ENCODE peak calls at places on chromosomes 7 and 10, in seven cellular contexts. One of them, this sample, is unnamed.

GRCh38 chr7:70530191-70530590 is 601.8 kb upstream of the GALNT17 start:
- DNase-seq in prostate gland: no peak
- DNase-seq in neural crest cell: no peak
- DNase-seq in ascending aorta: no peak
- DNase-seq in astrocyte of the spinal cord: no peak
- DNase-seq in bronchial epithelial cell: no peak
- DNase-seq in WTC11: no peak
- DNase-seq in this sample: no peak

GRCh38 chr10:95517536-95518454 is 43.4 kb downstream of the SORBS1 start:
- DNase-seq in prostate gland: no peak
- DNase-seq in ascending aorta: no peak
- DNase-seq in bronchial epithelial cell: no peak
- DNase-seq in neural crest cell: no peak
- DNase-seq in astrocyte of the spinal cord: peak; percentile 87
- DNase-seq in WTC11: no peak
- DNase-seq in this sample: no peak

GRCh38 chr10:58514102-58514472 is 1.4 kb downstream of the BICC1 start:
- DNase-seq in WTC11: no peak
- DNase-seq in ascending aorta: no peak
- DNase-seq in astrocyte of the spinal cord: peak; percentile 7
- DNase-seq in prostate gland: no peak
- DNase-seq in neural crest cell: no peak
- DNase-seq in bronchial epithelial cell: no peak
- DNase-seq in this sample: no peak

GRCh38 chr7:100489824-100490223 is 6.1 kb downstream of the NYAP1 start:
- DNase-seq in ascending aorta: no peak
- DNase-seq in bronchial epithelial cell: peak; percentile 35
- DNase-seq in prostate gland: no peak
- DNase-seq in WTC11: peak; percentile 85
- DNase-seq in astrocyte of the spinal cord: peak; percentile 91
- DNase-seq in neural crest cell: peak; percentile 91
- DNase-seq in this sample: peak; percentile 89

GRCh38 chr10:97115846-97116245 is 69.9 kb downstream of the SLIT1 start:
- DNase-seq in WTC11: no peak
- DNase-seq in astrocyte of the spinal cord: no peak
- DNase-seq in ascending aorta: no peak
- DNase-seq in neural crest cell: no peak
- DNase-seq in prostate gland: no peak
- DNase-seq in bronchial epithelial cell: no peak
- DNase-seq in this sample: no peak

GRCh38 chr10:90193240-90193985 is 492.0 kb downstream of the KIF20B start:
- DNase-seq in prostate gland: no peak
- DNase-seq in bronchial epithelial cell: no peak
- DNase-seq in astrocyte of the spinal cord: peak; percentile 56
- DNase-seq in ascending aorta: no peak
- DNase-seq in WTC11: no peak
- DNase-seq in neural crest cell: no peak
- DNase-seq in this sample: no peak

GRCh38 chr10:78973901-78974408 is 94.8 kb upstream of the ZMIZ1 start:
- DNase-seq in bronchial epithelial cell: peak; percentile 33
- DNase-seq in prostate gland: peak; percentile 81
- DNase-seq in ascending aorta: peak; percentile 15
- DNase-seq in WTC11: peak; percentile 82
- DNase-seq in astrocyte of the spinal cord: peak; percentile 79
- DNase-seq in neural crest cell: peak; percentile 67
- DNase-seq in this sample: no peak

GRCh38 chr10:132700168-132701098 is 85.5 kb downstream of the NKX6-2 start:
- DNase-seq in prostate gland: no peak
- DNase-seq in WTC11: no peak
- DNase-seq in bronchial epithelial cell: no peak
- DNase-seq in ascending aorta: no peak
- DNase-seq in astrocyte of the spinal cord: peak; percentile 38
- DNase-seq in neural crest cell: no peak
- DNase-seq in this sample: no peak

GRCh38 chr7:140062118-140062527 is 628 bp downstream of the PARP12 start:
- DNase-seq in bronchial epithelial cell: no peak
- DNase-seq in prostate gland: no peak
- DNase-seq in astrocyte of the spinal cord: peak; percentile 12
- DNase-seq in WTC11: peak; percentile 38
- DNase-seq in neural crest cell: no peak
- DNase-seq in ascending aorta: no peak
- DNase-seq in this sample: peak; percentile 63

GRCh38 chr10:50384839-50385238 is 133.5 kb upstream of the ASAH2 start:
- DNase-seq in astrocyte of the spinal cord: no peak
- DNase-seq in prostate gland: no peak
- DNase-seq in neural crest cell: no peak
- DNase-seq in WTC11: no peak
- DNase-seq in ascending aorta: no peak
- DNase-seq in bronchial epithelial cell: no peak
- DNase-seq in this sample: no peak

GRCh38 chr10:123995082-123995460 is 98.3 kb downstream of the CHST15 start:
- DNase-seq in bronchial epithelial cell: no peak
- DNase-seq in WTC11: no peak
- DNase-seq in neural crest cell: no peak
- DNase-seq in prostate gland: no peak
- DNase-seq in ascending aorta: no peak
- DNase-seq in astrocyte of the spinal cord: no peak
- DNase-seq in this sample: no peak

GRCh38 chr7:90749774-90750173 is 153.7 kb downstream of the CDK14 start:
- DNase-seq in neural crest cell: no peak
- DNase-seq in bronchial epithelial cell: peak; percentile 37
- DNase-seq in prostate gland: no peak
- DNase-seq in ascending aorta: no peak
- DNase-seq in WTC11: no peak
- DNase-seq in astrocyte of the spinal cord: no peak
- DNase-seq in this sample: peak; percentile 49
- TF ChIP-seq CTCF in neural crest cell: no peak
- TF ChIP-seq CTCF in bronchial epithelial cell: no peak
- TF ChIP-seq CTCF in prostate gland: no peak
- TF ChIP-seq CTCF in ascending aorta: no peak
- TF ChIP-seq CTCF in WTC11: no peak
- TF ChIP-seq CTCF in astrocyte of the spinal cord: peak; percentile 34
- TF ChIP-seq CTCF in this sample: no peak

DNA sequence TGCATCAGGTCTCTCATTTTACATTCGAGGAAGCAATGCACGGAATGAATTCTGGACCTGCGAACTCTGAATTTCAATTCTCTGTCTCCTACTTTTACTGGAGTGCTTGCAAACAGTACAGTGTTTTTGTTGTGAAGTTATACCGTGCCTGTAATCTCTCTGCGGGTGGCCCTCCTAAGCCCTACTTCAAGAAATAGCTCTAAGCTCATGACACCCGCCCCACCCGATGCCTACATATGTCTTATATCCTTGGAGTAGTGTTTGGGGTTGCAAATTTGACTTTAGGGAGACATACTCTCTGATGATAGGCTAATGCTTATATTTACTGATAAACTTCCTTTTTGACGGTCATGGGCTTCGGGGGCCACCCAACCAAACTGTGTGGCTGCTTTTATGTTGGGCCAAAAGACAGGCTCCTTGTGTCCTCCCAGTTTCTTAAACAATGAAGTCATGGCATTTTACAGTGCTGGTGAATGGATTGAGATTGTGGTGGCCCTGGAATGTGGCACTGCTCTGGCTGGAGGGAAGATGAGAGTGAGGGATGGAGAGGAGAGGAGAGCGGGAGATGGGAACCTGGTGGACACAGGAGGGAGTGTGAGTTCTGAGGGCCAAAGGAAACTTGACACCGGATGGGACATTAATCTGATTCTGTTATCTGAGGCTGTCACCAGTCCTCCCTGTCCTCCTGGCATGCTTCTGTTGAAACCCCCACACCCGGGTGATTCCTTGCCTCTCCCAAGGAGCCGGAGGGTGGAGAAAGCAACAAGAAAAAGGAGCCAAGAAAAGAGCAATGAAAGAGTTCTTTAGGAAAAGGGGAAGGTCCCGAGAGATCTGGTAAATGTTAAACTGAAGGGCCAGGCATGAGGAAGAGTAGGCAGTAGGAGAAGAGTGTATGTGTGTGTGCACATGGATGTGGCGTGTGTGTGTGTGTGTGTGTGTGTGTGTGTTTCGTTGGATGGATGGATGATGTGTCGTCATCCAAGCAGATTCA is 113.2 kb downstream of the TCF7L2 start:
- DNase-seq in astrocyte of the spinal cord: no peak
- DNase-seq in WTC11: peak; percentile 23
- DNase-seq in prostate gland: no peak
- DNase-seq in neural crest cell: no peak
- DNase-seq in ascending aorta: no peak
- DNase-seq in bronchial epithelial cell: no peak
- DNase-seq in this sample: no peak
- TF ChIP-seq CTCF in astrocyte of the spinal cord: no peak
- TF ChIP-seq CTCF in WTC11: no peak
- TF ChIP-seq CTCF in prostate gland: no peak
- TF ChIP-seq CTCF in neural crest cell: peak; percentile 34
- TF ChIP-seq CTCF in ascending aorta: no peak
- TF ChIP-seq CTCF in bronchial epithelial cell: no peak
- TF ChIP-seq CTCF in this sample: no peak

GRCh38 chr10:98795467-98795866 is 348.7 kb upstream of the HPS1 start:
- DNase-seq in bronchial epithelial cell: no peak
- DNase-seq in prostate gland: no peak
- DNase-seq in WTC11: no peak
- DNase-seq in ascending aorta: no peak
- DNase-seq in astrocyte of the spinal cord: no peak
- DNase-seq in neural crest cell: no peak
- DNase-seq in this sample: no peak

GRCh38 chr10:98790817-98791216 is 344.1 kb upstream of the HPS1 start:
- DNase-seq in neural crest cell: no peak
- DNase-seq in WTC11: no peak
- DNase-seq in ascending aorta: no peak
- DNase-seq in bronchial epithelial cell: peak; percentile 14
- DNase-seq in prostate gland: no peak
- DNase-seq in astrocyte of the spinal cord: no peak
- DNase-seq in this sample: no peak
- TF ChIP-seq CTCF in neural crest cell: peak; percentile 61
- TF ChIP-seq CTCF in WTC11: no peak
- TF ChIP-seq CTCF in ascending aorta: peak; percentile 39
- TF ChIP-seq CTCF in bronchial epithelial cell: peak; percentile 43
- TF ChIP-seq CTCF in prostate gland: peak; percentile 31
- TF ChIP-seq CTCF in astrocyte of the spinal cord: peak; percentile 11
- TF ChIP-seq CTCF in this sample: peak; percentile 8

GRCh38 chr7:94301024-94301588 is 93.6 kb upstream of the COL1A2 start:
- DNase-seq in prostate gland: peak; percentile 5
- DNase-seq in ascending aorta: peak; percentile 43
- DNase-seq in neural crest cell: peak; percentile 43
- DNase-seq in astrocyte of the spinal cord: peak; percentile 99
- DNase-seq in WTC11: peak; percentile 65
- DNase-seq in bronchial epithelial cell: peak; percentile 92
- DNase-seq in this sample: no peak
- TF ChIP-seq CTCF in prostate gland: no peak
- TF ChIP-seq CTCF in ascending aorta: no peak
- TF ChIP-seq CTCF in neural crest cell: no peak
- TF ChIP-seq CTCF in astrocyte of the spinal cord: peak; percentile 5
- TF ChIP-seq CTCF in WTC11: no peak
- TF ChIP-seq CTCF in bronchial epithelial cell: no peak
- TF ChIP-seq CTCF in this sample: no peak

DNA sequence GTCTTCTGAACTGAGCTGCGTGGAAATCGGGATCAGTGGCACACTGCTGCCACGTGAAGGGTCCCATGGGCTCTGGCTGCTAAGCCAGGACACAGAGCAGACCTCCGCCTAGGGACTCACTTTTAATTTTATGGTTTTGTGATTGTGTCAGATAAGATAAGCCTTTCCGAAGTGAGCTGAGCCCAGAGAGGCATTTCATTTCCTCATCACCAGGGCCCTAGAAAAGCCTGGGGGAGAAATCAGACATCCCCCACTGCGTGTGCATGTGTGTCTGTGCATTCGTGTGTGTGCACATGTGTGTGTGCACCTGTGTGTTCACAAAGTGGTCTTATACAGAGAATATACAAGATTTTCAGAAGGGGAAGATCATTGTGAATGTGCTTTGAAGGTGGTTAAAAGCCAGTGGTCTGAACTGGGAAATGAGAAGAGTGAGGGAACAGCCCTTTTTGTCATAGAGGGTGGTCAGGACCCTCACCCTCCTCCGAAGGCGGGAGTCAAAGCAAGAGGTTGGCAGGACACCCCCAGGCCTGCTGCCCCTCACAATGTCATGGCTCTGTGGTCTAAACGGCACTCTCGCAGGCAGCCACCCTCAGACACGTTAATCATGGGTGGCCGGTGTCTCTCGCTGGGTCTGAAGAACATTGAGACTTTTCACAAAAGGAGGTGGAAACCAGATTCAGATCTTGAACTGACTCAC is 176.1 kb upstream of the PFKP start:
- DNase-seq in bronchial epithelial cell: no peak
- DNase-seq in prostate gland: no peak
- DNase-seq in WTC11: no peak
- DNase-seq in astrocyte of the spinal cord: no peak
- DNase-seq in neural crest cell: no peak
- DNase-seq in ascending aorta: no peak
- DNase-seq in this sample: no peak
- TF ChIP-seq CTCF in bronchial epithelial cell: no peak
- TF ChIP-seq CTCF in prostate gland: no peak
- TF ChIP-seq CTCF in WTC11: no peak
- TF ChIP-seq CTCF in astrocyte of the spinal cord: no peak
- TF ChIP-seq CTCF in neural crest cell: no peak
- TF ChIP-seq CTCF in ascending aorta: no peak
- TF ChIP-seq CTCF in this sample: no peak

DNA sequence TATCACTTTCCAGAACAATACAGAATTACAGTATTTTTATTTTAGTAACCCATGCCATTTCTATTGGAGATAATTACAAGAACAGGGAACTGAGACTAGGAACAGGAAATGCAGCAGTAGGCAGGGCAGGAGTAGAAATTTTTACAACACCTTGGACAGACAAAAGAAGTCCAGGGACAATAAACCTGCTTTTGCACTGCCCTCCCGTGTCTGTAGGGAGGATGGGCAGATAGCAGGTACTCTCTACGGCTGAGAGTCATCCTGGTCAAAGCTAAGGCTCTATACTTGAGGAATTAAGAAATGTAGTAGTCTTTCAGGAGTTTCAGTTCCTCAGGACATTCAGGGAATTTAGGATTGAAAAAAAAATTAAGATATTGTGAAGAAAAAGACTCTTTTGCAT is 63.4 kb downstream of the VAX1 start:
- DNase-seq in WTC11: no peak
- DNase-seq in prostate gland: peak; percentile 8
- DNase-seq in ascending aorta: no peak
- DNase-seq in astrocyte of the spinal cord: no peak
- DNase-seq in neural crest cell: no peak
- DNase-seq in bronchial epithelial cell: peak; percentile 18
- DNase-seq in this sample: no peak
- TF ChIP-seq CTCF in WTC11: no peak
- TF ChIP-seq CTCF in prostate gland: no peak
- TF ChIP-seq CTCF in ascending aorta: no peak
- TF ChIP-seq CTCF in astrocyte of the spinal cord: no peak
- TF ChIP-seq CTCF in neural crest cell: no peak
- TF ChIP-seq CTCF in bronchial epithelial cell: peak; percentile 27
- TF ChIP-seq CTCF in this sample: no peak

This sample was measured in GM20000.